ENCODE peak calls at places on chromosomes 3 and 15, in seven cellular contexts. K, S, G, D, A, P and L are unnamed samples.

GRCh38 chr15:66483131-66483566 is 14.4 kb downstream of the SNAPC5 start:
- DNase-seq in P (no peak), G (peak), A (peak), K (no peak), D (no peak), S (no peak), L (no peak)

GRCh38 chr15:60701261-60702019 is 222.5 kb upstream of the ICE2 start:
- DNase-seq in G (peak), A (no peak), P (no peak), D (no peak), S (no peak), K (no peak), L (no peak)

GRCh38 chr3:23439080-23439479 is 236.0 kb downstream of the UBE2E2 start:
- DNase-seq in K (no peak), G (no peak), D (no peak), P (no peak), A (no peak), S (no peak), L (no peak)

GRCh38 chr3:65894679-65895078 is 144.0 kb downstream of the MAGI1 start:
- DNase-seq in K (no peak), S (no peak), D (no peak), G (peak), P (no peak), A (no peak), L (no peak)

GRCh38 chr15:36358094-36358961 is 221.1 kb upstream of the CDIN1 start:
- DNase-seq in S (no peak), A (no peak), G (peak), K (no peak), P (no peak), D (no peak), L (no peak)

GRCh38 chr3:11583226-11583625 is 60.5 kb downstream of the VGLL4 start:
- DNase-seq in K (no peak), S (no peak), G (peak), D (no peak), A (no peak), P (no peak), L (no peak)

GRCh38 chr15:66996099-66996498 is 69.3 kb upstream of the SMAD3 start:
- DNase-seq in S (no peak), G (peak), K (no peak), P (no peak), A (no peak), D (no peak), L (no peak)

GRCh38 chr15:93658026-93658790 is 569.2 kb upstream of the RGMA start:
- DNase-seq in D (no peak), K (no peak), G (no peak), A (no peak), S (no peak), P (no peak), L (no peak)

GRCh38 chr3:12966847-12967750 is 106.1 kb downstream of the IQSEC1 start:
- DNase-seq in K (no peak), D (no peak), G (peak), A (no peak), P (peak), S (no peak), L (peak)

GRCh38 chr15:61621146-61621545 is 392.0 kb upstream of the RORA start:
- DNase-seq in S (no peak), G (no peak), D (no peak), K (peak), P (no peak), A (no peak), L (peak)

GRCh38 chr3:190318666-190319065 is 3.6 kb downstream of the CLDN1 start:
- DNase-seq in D (no peak), A (no peak), P (no peak), G (no peak), S (no peak), K (no peak), L (no peak)

GRCh38 chr15:71807691-71808091 is 2.7 kb upstream of the NR2E3 start:
- DNase-seq in K (no peak), D (no peak), P (no peak), S (no peak), G (peak), A (no peak), L (no peak)

GRCh38 chr3:29914861-29915524 is 634.1 kb downstream of the RBMS3 start:
- DNase-seq in P (no peak), S (no peak), G (peak), A (no peak), D (no peak), K (no peak), L (no peak)

GRCh38 chr3:155744626-155745324 is at the start of gene PLCH1:
- DNase-seq in K (peak), D (no peak), G (peak), S (peak), A (peak), P (peak), L (peak)

GRCh38 chr3:140206196-140207040 is 271.4 kb downstream of the CLSTN2 start:
- DNase-seq in D (no peak), A (no peak), P (no peak), G (peak), S (no peak), K (no peak), L (no peak)

GRCh38 chr15:32867313-32867626 is 149.5 kb downstream of the GREM1 start:
- DNase-seq in S (no peak), D (no peak), A (peak), P (peak), G (peak), K (no peak), L (no peak)

GRCh38 chr3:42739401-42740158 is 33.5 kb downstream of the CCDC13 start:
- DNase-seq in G (no peak), P (no peak), S (no peak), D (peak), K (peak), A (no peak), L (no peak)

GRCh38 chr15:29677871-29678431 is 144.3 kb downstream of the TJP1 start:
- DNase-seq in A (no peak), P (no peak), S (no peak), K (no peak), G (no peak), D (no peak), L (no peak)

GRCh38 chr3:190912736-190913135 is 50.2 kb upstream of the GMNC start:
- DNase-seq in A (no peak), D (no peak), K (no peak), P (no peak), S (no peak), G (no peak), L (no peak)

GRCh38 chr15:31269961-31270575 is 56.6 kb upstream of the KLF13 start:
- DNase-seq in A (no peak), P (no peak), S (peak), K (no peak), D (no peak), G (no peak), L (peak)

GRCh38 chr3:134721214-134721613 is 70.4 kb upstream of the KY start:
- DNase-seq in P (no peak), S (no peak), A (no peak), G (no peak), K (no peak), D (no peak), L (no peak)

GRCh38 chr15:23866832-23867231 is 179.7 kb upstream of the NDN start:
- DNase-seq in K (peak), D (no peak), S (no peak), G (no peak), P (peak), A (no peak), L (no peak)

GRCh38 chr15:23869391-23869790 is 182.3 kb upstream of the NDN start:
- DNase-seq in D (no peak), S (no peak), A (no peak), P (no peak), G (no peak), K (peak), L (no peak)
- TF ChIP-seq POLR2A in D (no peak), S (no peak), A (no peak), P (no peak), G (no peak), K (no peak), L (no peak)

DNA sequence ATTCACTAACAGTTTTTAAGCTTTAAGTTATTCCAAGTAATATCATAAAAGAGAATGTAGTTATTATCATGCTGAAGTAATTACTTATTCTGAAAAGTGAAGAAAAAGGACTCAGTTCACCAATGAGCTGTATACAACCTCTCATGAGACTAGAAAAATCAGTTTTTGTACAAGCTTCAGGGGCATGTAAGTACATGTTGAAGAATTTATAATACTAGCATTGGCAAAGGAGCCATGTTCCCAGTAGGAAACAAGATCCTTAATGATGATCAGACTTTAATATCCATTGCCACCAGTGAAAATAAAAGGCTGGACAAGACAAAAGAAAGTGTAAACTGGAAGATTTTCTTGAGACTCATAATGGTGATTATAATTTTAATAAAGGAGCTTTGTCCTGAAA is 532.8 kb downstream of the PLOD2 start:
- DNase-seq in G (no peak), A (no peak), S (no peak), K (no peak), P (no peak), D (no peak), L (no peak)
- TF ChIP-seq POLR2A in G (no peak), A (no peak), S (no peak), K (no peak), P (no peak), D (no peak), L (no peak)

GRCh38 chr3:124837730-124838186 is 49.4 kb downstream of the ITGB5 start:
- DNase-seq in A (no peak), P (peak), K (peak), S (no peak), D (no peak), G (peak), L (peak)
- TF ChIP-seq POLR2A in A (no peak), P (no peak), K (no peak), S (no peak), D (no peak), G (no peak), L (no peak)

GRCh38 chr15:97960364-97961066 is at the start of gene ARRDC4:
- DNase-seq in P (peak), K (peak), G (peak), S (peak), A (peak), D (peak), L (peak)
- TF ChIP-seq POLR2A in P (no peak), K (no peak), G (peak), S (no peak), A (no peak), D (peak), L (peak)

GRCh38 chr15:90955911-90956310 is 1.2 kb downstream of the RCCD1 start:
- DNase-seq in P (no peak), D (no peak), G (no peak), A (no peak), K (peak), S (no peak), L (peak)

GRCh38 chr15:90953947-90954711 is 555 bp upstream of the RCCD1 start:
- DNase-seq in S (no peak), A (no peak), K (no peak), D (no peak), G (no peak), P (no peak), L (no peak)

GRCh38 chr15:90952901-90953677 is 1.6 kb upstream of the RCCD1 start:
- DNase-seq in G (no peak), D (no peak), A (no peak), K (no peak), S (no peak), P (no peak), L (no peak)

GRCh38 chr15:90956551-90957104 is 1.9 kb downstream of the RCCD1 start:
- DNase-seq in D (peak), K (no peak), G (peak), S (peak), P (peak), A (no peak), L (peak)

DNA sequence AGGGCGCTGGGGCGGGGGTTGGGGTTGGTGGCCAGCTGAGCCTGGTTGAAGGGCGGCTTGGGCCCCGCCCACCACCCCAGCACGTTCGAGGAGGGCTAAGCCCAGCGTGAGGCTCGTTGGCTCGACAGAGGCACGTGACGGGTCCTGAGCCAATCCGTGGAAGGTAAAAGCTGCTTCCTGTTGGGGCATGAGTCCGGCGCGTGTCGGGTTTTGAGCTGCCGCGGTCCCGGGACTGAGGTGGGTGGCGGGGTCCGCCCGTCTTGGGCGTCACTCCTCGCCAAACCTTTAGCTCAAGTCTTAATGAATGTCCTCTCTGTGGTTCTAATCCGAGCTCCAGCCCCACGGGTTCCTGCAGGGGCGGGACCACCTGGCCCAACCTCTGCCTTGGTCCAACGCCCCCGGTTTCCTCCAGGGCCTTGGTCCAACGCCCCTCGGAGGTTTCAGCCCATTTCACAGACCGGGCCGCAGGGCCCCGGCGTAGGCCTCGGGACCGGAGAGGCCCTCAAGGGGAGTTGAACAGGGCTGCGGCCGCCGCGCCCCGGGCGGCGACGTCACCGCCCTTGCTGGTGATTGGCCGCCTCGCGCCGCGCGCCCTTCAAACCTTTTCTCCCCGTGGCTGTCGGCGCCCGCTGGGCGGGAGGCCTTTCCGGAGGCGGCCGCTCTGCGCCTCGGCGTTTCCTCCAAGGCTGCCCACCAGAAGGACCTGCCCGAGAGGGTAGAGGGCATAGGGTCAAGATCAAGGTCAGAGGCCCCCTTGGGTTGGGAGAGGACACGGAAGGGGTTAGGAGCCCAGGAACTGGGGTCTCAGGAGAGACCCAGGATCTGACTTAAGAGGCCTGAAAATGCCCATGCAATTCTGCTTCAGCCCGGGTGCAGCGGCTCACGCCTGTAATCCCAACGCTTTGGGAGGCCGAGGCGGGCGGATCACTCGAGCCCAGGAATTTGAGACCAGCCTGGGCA is at the start of gene RCCD1:
- DNase-seq in S (peak), A (peak), D (peak), G (peak), K (peak), P (peak), L (peak)
- TF ChIP-seq POLR2A in S (peak), A (peak), D (peak), G (peak), K (peak), P (peak), L (peak)

DNA sequence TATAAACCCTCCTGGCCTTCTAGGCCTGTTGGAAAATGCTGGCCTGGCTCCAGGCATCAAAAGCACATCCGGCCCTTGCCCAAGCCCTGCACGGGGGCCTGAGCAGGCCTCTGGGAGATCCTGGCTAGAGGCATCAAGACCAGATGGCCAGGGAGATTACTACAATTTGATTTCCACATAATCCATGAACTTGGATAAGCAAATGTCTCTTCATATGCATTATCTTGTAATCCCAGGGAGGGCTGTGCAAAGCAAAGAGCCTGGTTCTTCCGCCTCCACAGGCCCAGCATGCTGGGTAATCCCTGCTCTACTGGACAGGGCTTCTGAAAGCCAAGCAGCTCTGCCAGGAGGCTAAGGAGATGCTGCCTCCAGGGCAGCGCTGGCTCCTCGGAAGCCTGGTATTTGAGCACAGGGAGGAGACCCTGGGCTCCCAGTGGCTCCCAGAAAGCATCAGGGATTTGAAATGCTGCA is 18.2 kb downstream of the MRPL46 start:
- DNase-seq in D (no peak), K (no peak), A (no peak), S (no peak), P (no peak), G (no peak), L (no peak)
- TF ChIP-seq POLR2A in D (no peak), K (no peak), A (no peak), S (no peak), P (no peak), G (no peak), L (no peak)

DNA sequence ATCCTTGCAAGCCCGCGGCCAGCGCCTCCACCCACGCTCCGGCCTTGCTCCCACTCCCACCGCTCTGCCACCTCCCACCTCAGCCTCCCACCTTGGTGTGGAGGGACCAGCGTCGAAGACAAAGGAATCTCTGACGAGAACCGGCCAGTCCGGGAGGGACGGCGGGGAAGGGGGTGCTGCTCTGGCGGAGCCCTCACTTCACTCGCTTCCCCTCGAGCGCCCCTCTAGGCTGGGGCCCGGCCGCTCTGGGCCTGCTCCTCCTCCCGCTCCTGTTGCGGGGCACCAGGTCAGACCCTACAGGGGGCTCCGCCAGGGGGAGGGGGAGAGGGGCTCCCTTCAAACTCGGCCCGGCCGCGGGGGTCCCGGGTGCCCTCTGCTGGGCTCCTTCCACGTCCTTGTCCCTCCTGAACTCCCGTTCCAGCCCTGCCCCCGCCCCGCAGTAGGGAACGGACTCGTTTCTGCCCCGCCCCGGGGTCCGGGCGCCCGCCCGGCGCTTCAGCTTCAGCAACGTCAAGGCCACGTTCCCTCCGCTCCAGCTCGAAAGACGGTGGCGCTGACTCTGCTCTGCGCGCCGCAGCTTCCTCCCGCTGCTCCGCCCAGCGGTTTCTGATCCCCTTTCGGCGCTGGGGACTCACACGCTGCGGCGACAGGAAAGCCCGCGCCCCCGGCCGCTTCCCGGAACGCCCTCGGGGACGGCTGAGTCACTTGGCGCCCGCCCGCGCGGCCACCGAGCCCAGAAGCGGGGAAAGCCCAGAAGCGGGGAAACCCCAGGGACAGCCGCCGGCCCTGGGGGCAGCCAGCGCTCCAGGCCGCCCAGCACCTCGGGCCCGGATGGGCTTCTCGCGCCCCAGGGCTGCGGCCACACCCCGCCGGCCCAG is 28.6 kb downstream of the ARHGAP31 start:
- DNase-seq in A (peak), K (peak), P (peak), D (peak), S (peak), G (peak), L (peak)
- TF ChIP-seq POLR2A in A (peak), K (no peak), P (peak), D (peak), S (peak), G (peak), L (peak)

DNA sequence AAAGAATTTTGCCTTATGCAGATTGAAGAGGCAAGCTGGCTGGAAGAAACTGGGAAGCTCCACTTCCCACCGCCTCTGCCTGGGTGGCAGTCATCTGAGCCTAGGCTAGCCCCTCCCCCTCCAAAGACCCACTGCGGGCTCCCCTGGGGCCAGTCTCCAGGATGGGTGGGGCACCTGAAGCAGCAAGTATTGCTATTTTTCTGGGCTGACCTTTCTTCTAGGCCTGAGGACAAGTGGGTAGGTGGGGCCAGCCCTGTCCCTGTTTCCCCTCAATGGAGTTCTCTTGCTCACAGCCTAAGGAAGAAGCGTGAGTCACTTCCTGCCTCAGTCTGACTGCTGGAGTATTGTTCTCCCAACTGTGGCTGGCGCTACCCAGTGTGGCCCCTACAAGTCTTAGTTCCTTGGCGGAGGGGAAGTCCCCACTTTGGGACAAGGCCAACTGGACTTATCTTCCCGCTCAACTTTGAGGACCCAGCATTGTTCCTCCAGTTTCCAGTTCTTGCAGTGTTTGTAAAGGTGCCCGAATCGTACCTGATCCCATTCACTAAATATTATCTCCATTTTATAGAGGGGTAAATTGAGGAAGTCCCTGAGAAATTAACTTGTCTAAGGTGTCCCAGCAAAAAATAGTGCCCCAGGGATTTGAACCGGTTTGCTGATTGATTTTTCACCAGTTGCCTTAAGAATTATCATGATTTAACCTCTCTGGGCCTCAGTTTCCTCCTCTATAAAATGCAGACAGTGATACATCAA is 1.4 kb downstream of the FURIN start:
- DNase-seq in G (peak), A (peak), D (peak), K (no peak), P (no peak), S (no peak), L (peak)
- TF ChIP-seq POLR2A in G (no peak), A (no peak), D (peak), K (no peak), P (no peak), S (no peak), L (peak)

GRCh38 chr15:49652922-49653321 is 32.1 kb downstream of the DTWD1 start:
- DNase-seq in S (no peak), P (no peak), G (no peak), A (no peak), K (no peak), D (no peak), L (peak)
- TF ChIP-seq POLR2A in S (no peak), P (no peak), G (no peak), A (no peak), K (no peak), D (no peak), L (no peak)

GRCh38 chr3:123261666-123262065 is 59.9 kb downstream of the SEC22A start:
- DNase-seq in D (no peak), P (no peak), S (no peak), G (no peak), A (no peak), K (no peak), L (no peak)
- TF ChIP-seq POLR2A in D (no peak), P (no peak), S (no peak), G (no peak), A (no peak), K (no peak), L (no peak)